ENCODE peak calls at places on chromosomes 16 and 17, in nine cellular contexts. L, P, C, D, O, Z, X, Y and V are unnamed samples.

GRCh38 chr17:79617304-79617703 is 6.5 kb upstream of the RBFOX3 start:
- DNase-seq in D (no peak), Y (peak), C (no peak), O (no peak), L (no peak), Z (no peak), P (no peak), X (no peak), V (no peak)

GRCh38 chr16:48102083-48103008 is 53.4 kb downstream of the ABCC12 start:
- DNase-seq in X (no peak), L (peak), D (no peak), O (no peak), Y (peak), C (no peak), Z (no peak), P (no peak), V (no peak)

GRCh38 chr16:31130899-31131298 is 4.6 kb downstream of the PRSS8 start:
- DNase-seq in C (no peak), D (no peak), L (peak), P (no peak), O (no peak), Y (peak), Z (no peak), X (no peak), V (no peak)

GRCh38 chr16:10964039-10964890 is 19.9 kb downstream of the CLEC16A start:
- DNase-seq in L (peak), X (peak), C (no peak), Y (peak), O (peak), Z (peak), P (peak), D (peak), V (peak)

GRCh38 chr16:50224297-50224696 is 42.1 kb upstream of the ADCY7 start:
- DNase-seq in P (no peak), C (no peak), D (no peak), O (no peak), Y (no peak), Z (no peak), L (no peak), X (no peak), V (no peak)

GRCh38 chr16:85004587-85005205 is 6.6 kb downstream of the ZDHHC7 start:
- DNase-seq in Z (peak), P (no peak), Y (peak), D (no peak), X (no peak), L (peak), C (peak), O (peak), V (no peak)

GRCh38 chr17:30796016-30796415 is 28.5 kb downstream of the CRLF3 start:
- DNase-seq in X (no peak), Y (no peak), Z (no peak), L (no peak), C (no peak), P (no peak), D (no peak), O (no peak), V (no peak)

GRCh38 chr16:78599271-78599670 is 499.8 kb downstream of the WWOX start:
- DNase-seq in Z (no peak), D (no peak), X (no peak), P (no peak), L (no peak), O (no peak), C (no peak), Y (peak), V (no peak)

GRCh38 chr16:85398688-85399582 is 214.2 kb upstream of the GSE1 start:
- DNase-seq in Y (no peak), C (no peak), X (no peak), L (no peak), P (no peak), O (no peak), D (no peak), Z (no peak), V (no peak)

GRCh38 chr16:17340804-17341203 is 130.0 kb downstream of the XYLT1 start:
- DNase-seq in O (no peak), C (no peak), L (no peak), X (no peak), D (no peak), Y (no peak), P (no peak), Z (no peak), V (no peak)

GRCh38 chr17:27417596-27418365 is 38.5 kb upstream of the KSR1 start:
- DNase-seq in Z (no peak), D (no peak), X (no peak), O (no peak), C (no peak), L (no peak), P (no peak), Y (no peak), V (no peak)

GRCh38 chr17:77092025-77092424 is 48.7 kb upstream of the SEC14L1 start:
- DNase-seq in O (no peak), Z (no peak), X (no peak), D (no peak), L (no peak), C (no peak), P (no peak), Y (no peak), V (no peak)

GRCh38 chr17:48997103-48997826 is at the start of gene IGF2BP1:
- DNase-seq in C (no peak), Z (peak), O (peak), D (no peak), L (no peak), Y (peak), P (no peak), X (peak), V (peak)

GRCh38 chr16:19655242-19655777 is 62.7 kb downstream of the KNOP1 start:
- DNase-seq in C (no peak), Z (no peak), L (no peak), Y (no peak), X (no peak), D (no peak), P (no peak), O (no peak), V (no peak)

GRCh38 chr16:61391835-61392234 is 644.4 kb downstream of the CDH8 start:
- DNase-seq in Y (no peak), O (no peak), L (no peak), X (no peak), Z (no peak), D (no peak), C (no peak), P (no peak), V (no peak)

GRCh38 chr16:66486773-66487579 is 59.9 kb downstream of the BEAN1 start:
- DNase-seq in C (peak), Y (peak), Z (peak), O (peak), L (peak), P (no peak), D (no peak), X (peak), V (no peak)

GRCh38 chr16:74813109-74813641 is 38.6 kb upstream of the FA2H start:
- DNase-seq in P (peak), Y (peak), D (peak), L (peak), O (peak), Z (peak), C (peak), X (peak), V (peak)

GRCh38 chr16:3642397-3643094 is 11.9 kb upstream of the DNASE1 start:
- DNase-seq in Y (peak), X (peak), Z (peak), L (peak), D (no peak), C (no peak), O (peak), P (no peak), V (no peak)

GRCh38 chr17:19415311-19415710 is 4.3 kb downstream of the RNF112 start:
- DNase-seq in L (no peak), C (no peak), Y (no peak), O (no peak), Z (no peak), P (no peak), X (no peak), D (no peak), V (no peak)